ENCODE peak calls at places on chromosomes 16 and 17, in six cellular contexts. K is left ventricle myocardium inferior; E is cardiac muscle cell; X is GM23248; A is naive thymus-derived CD4-positive, alpha-beta T cell; G is upper lobe of right lung. D is an unnamed sample.

GRCh38 chr17:3502466-3502865 is 26.7 kb downstream of the ASPA start:
- DNase-seq in K (no peak), E (no peak), X (no peak), A (no peak), G (no peak), D (no peak)

GRCh38 chr17:58174871-58175270 is 8.1 kb downstream of the OR4D2 start:
- DNase-seq in K (no peak), E (no peak), X (no peak), A (no peak), G (no peak), D (no peak)

GRCh38 chr16:2002406-2003230 is 7.0 kb downstream of the ZNF598 start:
- DNase-seq in K (no peak), E (no peak), X (no peak), A (no peak), G (no peak), D (no peak)

GRCh38 chr16:1175566-1176279 is 22.8 kb downstream of the CACNA1H start:
- DNase-seq in K (no peak), E (no peak), X (no peak), A (no peak), G (no peak), D (no peak)

GRCh38 chr16:58041628-58041955 is 16.0 kb downstream of the MMP15 start:
- DNase-seq in K (no peak), E (no peak), X (no peak), A (no peak), G (no peak), D (no peak)

GRCh38 chr17:31627960-31628359 is 231.1 kb downstream of the COPRS start:
- DNase-seq in K (no peak), E (no peak), X (peak; percentile 83), A (no peak), G (no peak), D (no peak)

GRCh38 chr16:84885024-84885910 is 65.5 kb downstream of the CRISPLD2 start:
- DNase-seq in K (peak; percentile 44), E (peak; percentile 55), X (no peak), A (no peak), G (no peak), D (no peak)

GRCh38 chr17:7355053-7355452 is at the start of gene TMEM95:
- DNase-seq in K (peak; percentile 53), E (no peak), X (peak; percentile 54), A (no peak), G (peak; percentile 67), D (no peak)

GRCh38 chr16:47779201-47780016 is 318.3 kb downstream of the PHKB start:
- DNase-seq in K (no peak), E (peak; percentile 74), X (peak; percentile 45), A (peak; percentile 18), G (no peak), D (no peak)

GRCh38 chr17:10812674-10813073 is 8.8 kb upstream of the TMEM238L start:
- DNase-seq in K (peak; percentile 55), E (no peak), X (no peak), A (no peak), G (no peak), D (no peak)

GRCh38 chr16:15592324-15592723 is 50.6 kb downstream of the MARF1 start:
- DNase-seq in K (no peak), E (no peak), X (no peak), A (no peak), G (no peak), D (no peak)

GRCh38 chr17:77118251-77118928 is 22.4 kb upstream of the SEC14L1 start:
- DNase-seq in K (peak; percentile 28), E (peak; percentile 59), X (no peak), A (no peak), G (no peak), D (no peak)

GRCh38 chr16:57042157-57043111 is 49.9 kb upstream of the CPNE2 start:
- DNase-seq in K (no peak), E (no peak), X (no peak), A (peak; percentile 25), G (no peak), D (peak; percentile 90)

GRCh38 chr16:75118943-75119539 is 2.5 kb upstream of the LDHD start:
- DNase-seq in K (no peak), E (no peak), X (no peak), A (no peak), G (no peak), D (no peak)

GRCh38 chr16:77696149-77696548 is 26.2 kb upstream of the NUDT7 start:
- DNase-seq in K (no peak), E (no peak), X (no peak), A (no peak), G (no peak), D (no peak)

GRCh38 chr16:68289621-68290329 is 21.0 kb downstream of the SLC7A6OS start:
- DNase-seq in K (no peak), E (peak; percentile 39), X (peak; percentile 54), A (peak; percentile 50), G (no peak), D (peak; percentile 40)

GRCh38 chr17:66652840-66653507 is 181.9 kb upstream of the CACNG5 start:
- DNase-seq in K (no peak), E (no peak), X (peak; percentile 43), A (no peak), G (no peak), D (no peak)

GRCh38 chr17:50692448-50693040 is 15.2 kb downstream of the ANKRD40 start:
- DNase-seq in K (no peak), E (no peak), X (no peak), A (no peak), G (no peak), D (no peak)

GRCh38 chr17:61687769-61688168 is 96.8 kb upstream of the NACA2 start:
- DNase-seq in K (no peak), E (no peak), X (no peak), A (no peak), G (no peak), D (no peak)

GRCh38 chr17:13320046-13320785 is 281.5 kb downstream of the HS3ST3A1 start:
- DNase-seq in K (no peak), E (no peak), X (no peak), A (no peak), G (no peak), D (no peak)

GRCh38 chr17:42034059-42034458 is 14.2 kb downstream of the NKIRAS2 start:
- DNase-seq in K (no peak), E (no peak), X (no peak), A (no peak), G (no peak), D (no peak)

GRCh38 chr16:25108054-25108453 is 3.5 kb upstream of the LCMT1 start:
- DNase-seq in K (no peak), E (no peak), X (no peak), A (peak; percentile 73), G (no peak), D (no peak)

GRCh38 chr16:593406-593805 is 3.5 kb downstream of the RAB40C start:
- DNase-seq in K (no peak), E (no peak), X (no peak), A (no peak), G (no peak), D (no peak)

GRCh38 chr17:14299261-14300093 is 1.4 kb upstream of the HS3ST3B1 start:
- DNase-seq in K (no peak), E (peak; percentile 75), X (peak; percentile 85), A (peak; percentile 43), G (peak; percentile 68), D (peak; percentile 27)

GRCh38 chr16:82720414-82720813 is 93.6 kb downstream of the CDH13 start:
- DNase-seq in K (no peak), E (no peak), X (no peak), A (no peak), G (no peak), D (no peak)

GRCh38 chr17:292531-293382 is 59.9 kb downstream of the RPH3AL start:
- DNase-seq in K (no peak), E (no peak), X (no peak), A (peak; percentile 22), G (peak; percentile 55), D (no peak)

GRCh38 chr17:27247071-27247957 is 46.6 kb upstream of the WSB1 start:
- DNase-seq in K (peak; percentile 61), E (peak; percentile 96), X (peak; percentile 75), A (no peak), G (peak; percentile 73), D (no peak)

GRCh38 chr17:75394332-75394918 is 11.1 kb downstream of the GRB2 start:
- DNase-seq in K (no peak), E (no peak), X (peak; percentile 39), A (no peak), G (no peak), D (no peak)

DNA sequence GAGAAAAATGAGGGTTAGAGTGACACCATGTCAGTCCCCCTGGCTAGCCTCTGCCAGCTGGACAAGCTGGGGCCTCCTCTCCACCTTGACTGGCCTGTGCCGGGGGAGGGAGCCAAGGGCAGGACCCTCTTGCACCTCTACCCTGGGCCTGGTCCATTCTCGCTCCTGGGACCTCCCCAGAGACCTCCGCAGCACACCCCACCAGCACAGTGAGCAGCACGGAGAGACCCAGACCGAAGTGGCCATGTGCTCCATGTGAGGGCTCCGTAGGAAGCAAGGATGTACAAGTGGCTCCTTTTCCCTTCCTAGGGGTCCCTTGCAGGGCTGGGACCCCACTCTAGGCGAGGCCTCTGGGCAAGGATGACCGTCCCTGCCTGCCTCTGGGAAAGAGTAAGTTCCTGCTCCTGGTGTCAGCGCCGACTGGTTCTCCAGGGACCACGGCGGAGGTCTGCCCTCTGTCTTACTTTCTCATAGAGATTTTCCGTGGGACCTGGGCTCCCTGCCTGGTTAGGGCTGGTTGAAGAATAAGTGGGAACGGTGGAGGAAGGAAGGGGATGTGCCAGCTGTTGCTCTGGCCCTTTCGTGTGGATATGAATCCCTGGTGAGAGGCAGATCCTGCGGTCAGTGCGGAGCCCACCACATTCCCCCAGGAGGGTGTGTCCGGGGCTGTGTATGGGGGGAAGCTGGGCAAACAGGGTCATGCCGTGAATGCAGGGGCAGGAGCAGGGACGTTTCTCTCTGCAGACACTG is 124.2 kb downstream of the METRNL start:
- DNase-seq in K (peak; percentile 11), E (no peak), X (peak; percentile 44), A (no peak), G (peak; percentile 64), D (no peak)
- H3K4me1 ChIP-seq in K (peaks cover 55% of the 10 kb centered on the region), E (no peaks in the 10 kb centered on the region), X (peaks cover 49% of the 10 kb centered on the region), A (peaks cover 16% of the 10 kb centered on the region), G (peaks cover 37% of the 10 kb centered on the region), D (peaks cover 32% of the 10 kb centered on the region)

GRCh38 chr17:1344521-1344920 is 55.5 kb downstream of the YWHAE start:
- DNase-seq in K (no peak), E (no peak), X (no peak), A (no peak), G (no peak), D (no peak)
- H3K4me3 ChIP-seq in K (no peak overlapping the region), E (no peak overlapping the region), X (no peak overlapping the region), A (no peak overlapping the region), G (no peak overlapping the region), D (no peak overlapping the region)

GRCh38 chr16:35134471-35134870 is 1675.1 kb downstream of the TP53TG3F start:
- DNase-seq in K (no peak), E (no peak), X (no peak), A (no peak), G (no peak), D (no peak)

DNA sequence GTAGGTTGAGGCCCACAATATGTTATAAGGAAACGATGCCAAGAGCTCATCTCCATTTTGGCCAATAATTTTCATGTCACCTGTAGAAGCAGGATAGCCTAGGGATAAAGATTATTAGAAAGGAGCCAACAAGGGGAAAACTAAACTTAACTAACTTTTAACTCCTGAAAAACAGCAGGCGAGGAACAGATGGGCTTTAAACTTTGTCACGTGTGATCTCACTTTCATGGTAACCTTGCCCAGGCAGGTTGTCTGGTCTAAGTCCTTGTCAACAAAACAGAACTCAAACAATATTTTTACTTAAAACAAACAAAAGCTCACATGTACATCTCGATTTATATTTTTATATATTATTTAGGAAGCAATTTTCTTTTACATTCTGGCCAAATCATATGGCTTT is 1672.0 kb downstream of the TP53TG3F start:
- DNase-seq in K (no peak), E (no peak), X (no peak), A (no peak), G (no peak), D (no peak)
- H3K9me3 ChIP-seq in K (no peaks in the 10 kb centered on the region), E (peaks cover 6% of the 10 kb centered on the region), X (no peaks in the 10 kb centered on the region), A (no peaks in the 10 kb centered on the region), G (no peaks in the 10 kb centered on the region), D (no peaks in the 10 kb centered on the region)

GRCh38 chr17:17834974-17835373 is 1.8 kb downstream of the SREBF1 start:
- DNase-seq in K (no peak), E (no peak), X (no peak), A (no peak), G (no peak), D (no peak)
- H3K4me1 ChIP-seq in K (peaks cover 84% of the 10 kb centered on the region), E (peaks cover 50% of the 10 kb centered on the region), X (peaks cover 31% of the 10 kb centered on the region), A (peaks cover 61% of the 10 kb centered on the region), G (peaks cover 52% of the 10 kb centered on the region), D (peaks cover 54% of the 10 kb centered on the region)

D was measured in CD8-positive, alpha-beta memory T cell.